ENCODE peak calls at places on chromosomes 1 and 21, in nine cellular contexts. L is astrocyte of the spinal cord; J is body of pancreas; M is neural progenitor cell; K is SJSA1; C is mucosa of descending colon; W is CD4-positive, CD25-positive, alpha-beta regulatory T cell; E is WERI-Rb-1; F is A549. P is an unnamed sample.

GRCh38 chr1:107964397-107965111 is 426 bp downstream of the VAV3 start:
- DNase-seq in E (peak; percentile 27), J (no peak), M (peak; percentile 44), K (no peak), F (peak; percentile 3), W (peak; percentile 52), C (peak; percentile 11), L (peak; percentile 14), P (no peak)

GRCh38 chr1:20302093-20302471 is 11.4 kb downstream of the VWA5B1 start:
- DNase-seq in W (no peak), K (peak; percentile 81), L (peak; percentile 16), J (no peak), C (no peak), F (peak; percentile 10), M (no peak), E (no peak), P (no peak)

GRCh38 chr1:115717541-115717940 is 51.0 kb downstream of the CASQ2 start:
- DNase-seq in F (peak; percentile 21), C (peak; percentile 69), L (peak; percentile 24), M (peak; percentile 68), J (peak; percentile 69), W (peak; percentile 45), K (peak; percentile 18), E (peak; percentile 56), P (peak; percentile 38)

GRCh38 chr21:45016491-45017375 is 57.6 kb upstream of the ADARB1 start:
- DNase-seq in F (no peak), C (no peak), M (no peak), E (peak; percentile 58), W (no peak), L (no peak), J (no peak), K (peak; percentile 14), P (peak; percentile 15)

GRCh38 chr1:3541930-3542329 is 69.4 kb downstream of the MEGF6 start:
- DNase-seq in W (no peak), K (no peak), F (no peak), L (no peak), M (no peak), J (no peak), C (no peak), E (peak; percentile 43), P (peak; percentile 56)

GRCh38 chr21:43752758-43753438 is 23.2 kb downstream of the CSTB start:
- DNase-seq in F (no peak), J (no peak), M (no peak), E (no peak), C (no peak), W (no peak), K (no peak), L (no peak), P (no peak)

GRCh38 chr1:29245876-29246275 is 9.6 kb downstream of the PTPRU start:
- DNase-seq in J (no peak), M (peak; percentile 50), L (peak; percentile 36), C (peak; percentile 69), E (no peak), K (peak; percentile 16), W (no peak), F (peak; percentile 52), P (no peak)

GRCh38 chr1:225253784-225254183 is 174.1 kb downstream of the LBR start:
- DNase-seq in J (no peak), W (no peak), K (peak; percentile 20), E (no peak), C (no peak), M (no peak), F (no peak), L (peak; percentile 20), P (no peak)

GRCh38 chr1:202243006-202243405 is 49.4 kb downstream of the LGR6 start:
- DNase-seq in L (no peak), K (no peak), J (no peak), C (no peak), F (no peak), E (peak; percentile 7), M (no peak), W (no peak), P (no peak)

GRCh38 chr21:34022557-34023335 is 50.6 kb upstream of the MRPS6 start:
- DNase-seq in E (no peak), M (peak; percentile 22), J (no peak), L (no peak), C (peak; percentile 19), W (peak; percentile 63), F (no peak), K (peak; percentile 41), P (no peak)

GRCh38 chr1:169776440-169776839 is 18.3 kb downstream of the METTL18 start:
- DNase-seq in E (no peak), M (no peak), J (no peak), F (no peak), L (no peak), C (no peak), K (no peak), W (no peak), P (no peak)

GRCh38 chr1:92804721-92805169 is 19.8 kb upstream of the EVI5 start:
- DNase-seq in W (peak; percentile 60), L (peak; percentile 89), E (no peak), F (peak; percentile 88), K (peak; percentile 82), C (peak; percentile 74), M (peak; percentile 23), J (peak; percentile 84), P (peak; percentile 65)

GRCh38 chr1:14755518-14756252 is 157.2 kb downstream of the KAZN start:
- DNase-seq in F (no peak), L (no peak), W (no peak), C (no peak), K (no peak), J (no peak), M (peak; percentile 34), E (no peak), P (no peak)

GRCh38 chr1:235998812-235999211 is 66.1 kb downstream of the NID1 start:
- DNase-seq in J (no peak), M (no peak), E (no peak), F (no peak), K (no peak), L (no peak), C (no peak), W (peak; percentile 57), P (no peak)

GRCh38 chr1:236000781-236001180 is 64.1 kb downstream of the NID1 start:
- DNase-seq in E (no peak), J (no peak), M (no peak), F (no peak), C (no peak), L (no peak), W (no peak), K (no peak), P (peak; percentile 14)

GRCh38 chr1:235997916-235998315 is 67.0 kb downstream of the NID1 start:
- DNase-seq in E (no peak), F (no peak), C (no peak), W (no peak), M (no peak), L (no peak), K (no peak), J (no peak), P (no peak)

GRCh38 chr1:235997049-235997448 is 67.8 kb downstream of the NID1 start:
- DNase-seq in K (peak; percentile 28), C (no peak), L (no peak), M (no peak), W (no peak), J (no peak), E (no peak), F (no peak), P (no peak)

DNA sequence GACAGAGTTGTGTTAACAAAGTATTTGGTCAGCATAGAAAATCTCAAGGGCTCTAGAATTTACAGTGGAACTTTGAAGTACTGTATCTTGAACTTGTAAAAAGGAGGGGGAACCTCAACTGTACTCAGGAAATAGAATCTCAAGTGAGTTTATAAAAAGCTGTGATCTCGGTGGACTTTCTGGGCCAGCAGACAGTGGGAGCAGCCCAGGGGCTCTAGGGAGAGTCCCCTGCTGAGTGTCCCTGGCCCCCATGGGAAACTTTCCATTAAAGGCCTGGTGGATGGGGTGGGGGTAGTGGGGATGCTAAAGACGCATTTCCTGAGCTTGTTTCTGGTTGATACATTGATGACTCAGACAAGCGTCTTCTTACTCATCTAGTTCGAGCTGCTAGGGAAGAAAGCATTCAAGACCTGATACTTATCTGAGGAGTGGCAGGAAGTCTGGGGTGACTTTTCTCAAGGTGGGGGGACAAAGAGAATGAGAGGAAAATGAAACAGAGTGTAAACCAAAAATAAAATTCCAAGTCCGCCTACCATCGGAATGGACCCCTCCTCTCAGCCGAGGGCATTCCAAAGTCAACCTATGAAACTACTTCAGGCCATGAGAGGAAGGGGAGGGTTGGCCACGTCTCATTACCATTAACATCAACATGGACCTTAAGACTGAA is 65.5 kb downstream of the NID1 start:
- DNase-seq in M (no peak), E (no peak), L (peak; percentile 94), W (peak; percentile 86), J (no peak), F (peak; percentile 81), K (peak; percentile 75), C (no peak), P (no peak)
- H3K4me3 ChIP-seq in M (no peak overlapping the region), E (no peak overlapping the region), L (no peak overlapping the region), W (peak overlapping the region; percentile 56), J (no peak overlapping the region), F (no peak overlapping the region), K (no peak overlapping the region), C (no peak overlapping the region), P (no peak overlapping the region)

GRCh38 chr1:246699095-246699735 is 25.0 kb upstream of the SCCPDH start:
- DNase-seq in J (peak; percentile 89), K (peak; percentile 81), M (peak; percentile 89), C (peak; percentile 92), W (peak; percentile 91), F (peak; percentile 91), L (peak; percentile 92), E (peak; percentile 94), P (peak; percentile 90)
- H3K4me3 ChIP-seq in J (no peak overlapping the region), K (peak overlapping the region; percentile 7), M (peak overlapping the region; percentile 34), C (no peak overlapping the region), W (peak overlapping the region; percentile 76), F (peak overlapping the region; percentile 35), L (peak overlapping the region; percentile 12), E (peak overlapping the region; percentile 9), P (peak overlapping the region; percentile 28)

GRCh38 chr1:33078030-33078591 is 2.8 kb upstream of the AZIN2 start:
- DNase-seq in M (no peak), L (no peak), C (no peak), J (no peak), W (no peak), K (no peak), E (no peak), F (no peak), P (no peak)

GRCh38 chr1:33081554-33082305 is 777 bp downstream of the AZIN2 start:
- DNase-seq in C (peak; percentile 27), E (no peak), W (no peak), L (no peak), K (no peak), M (peak; percentile 57), J (no peak), F (no peak), P (no peak)

GRCh38 chr1:33080885-33081553 is at the start of gene AZIN2:
- DNase-seq in E (peak; percentile 97), C (peak; percentile 99), M (peak; percentile 98), K (peak; percentile 77), L (peak; percentile 94), J (peak; percentile 98), F (peak; percentile 89), W (peak; percentile 94), P (peak; percentile 97)

GRCh38 chr1:33082575-33083112 is 1.7 kb downstream of the AZIN2 start:
- DNase-seq in C (no peak), J (no peak), L (no peak), F (no peak), M (no peak), W (no peak), E (no peak), K (no peak), P (no peak)

GRCh38 chr1:33080373-33080772 is 580 bp upstream of the AZIN2 start:
- DNase-seq in K (no peak), W (no peak), J (no peak), C (no peak), F (no peak), L (no peak), M (no peak), E (no peak), P (no peak)
- H3K4me3 ChIP-seq in K (peak overlapping the region; percentile 58), W (peak overlapping the region; percentile 73), J (no peak overlapping the region), C (no peak overlapping the region), F (peak overlapping the region; percentile 65), L (peak overlapping the region; percentile 84), M (peak overlapping the region; percentile 60), E (peak overlapping the region; percentile 60), P (peak overlapping the region; percentile 57)

GRCh38 chr1:232223887-232224286 is 406.0 kb downstream of the SIPA1L2 start:
- DNase-seq in C (no peak), W (no peak), L (no peak), K (no peak), M (no peak), E (no peak), J (no peak), F (no peak), P (no peak)
- H3K4me3 ChIP-seq in C (no peak overlapping the region), W (no peak overlapping the region), L (no peak overlapping the region), K (no peak overlapping the region), M (no peak overlapping the region), E (no peak overlapping the region), J (no peak overlapping the region), F (no peak overlapping the region), P (no peak overlapping the region)